ENCODE peak calls at places on chromosomes 5 and 9, in seven cellular contexts. One of them, this sample, is unnamed.
A peak's percentile ranks its signal among the peaks of the same experiment; 100 is the strongest.

GRCh38 chr9:103242025-103242424 is 246.9 kb downstream of the CYLC2 start:
- DNase-seq in GM23248: no peak
- DNase-seq in tibial artery: no peak
- DNase-seq in CD8-positive, alpha-beta memory T cell: no peak
- DNase-seq in gastrocnemius medialis: no peak
- DNase-seq in adrenal gland: no peak
- DNase-seq in OCI-LY7: no peak
- DNase-seq in this sample: peak; percentile 80

GRCh38 chr5:167982-168660 is 23.2 kb upstream of the LRRC14B start:
- DNase-seq in GM23248: peak; percentile 97
- DNase-seq in tibial artery: no peak
- DNase-seq in CD8-positive, alpha-beta memory T cell: no peak
- DNase-seq in gastrocnemius medialis: no peak
- DNase-seq in adrenal gland: peak; percentile 5
- DNase-seq in OCI-LY7: no peak
- DNase-seq in this sample: no peak

GRCh38 chr5:113199122-113199905 is 222.7 kb downstream of the DCP2 start:
- DNase-seq in GM23248: peak; percentile 69
- DNase-seq in tibial artery: no peak
- DNase-seq in CD8-positive, alpha-beta memory T cell: no peak
- DNase-seq in gastrocnemius medialis: no peak
- DNase-seq in adrenal gland: peak; percentile 25
- DNase-seq in OCI-LY7: no peak
- DNase-seq in this sample: peak; percentile 91

GRCh38 chr9:93958875-93959682 is 3.9 kb upstream of the BARX1 start:
- DNase-seq in GM23248: peak; percentile 63
- DNase-seq in tibial artery: no peak
- DNase-seq in CD8-positive, alpha-beta memory T cell: no peak
- DNase-seq in gastrocnemius medialis: no peak
- DNase-seq in adrenal gland: no peak
- DNase-seq in OCI-LY7: no peak
- DNase-seq in this sample: no peak

GRCh38 chr5:127930311-127930710 is 153.3 kb upstream of the SLC12A2 start:
- DNase-seq in GM23248: peak; percentile 58
- DNase-seq in tibial artery: no peak
- DNase-seq in CD8-positive, alpha-beta memory T cell: no peak
- DNase-seq in gastrocnemius medialis: no peak
- DNase-seq in adrenal gland: no peak
- DNase-seq in OCI-LY7: no peak
- DNase-seq in this sample: no peak

GRCh38 chr5:25006734-25007133 is 362.0 kb upstream of the CDH10 start:
- DNase-seq in GM23248: peak; percentile 82
- DNase-seq in tibial artery: no peak
- DNase-seq in CD8-positive, alpha-beta memory T cell: no peak
- DNase-seq in gastrocnemius medialis: no peak
- DNase-seq in adrenal gland: no peak
- DNase-seq in OCI-LY7: no peak
- DNase-seq in this sample: no peak

GRCh38 chr9:77977210-77977611 is 54.4 kb downstream of the GNAQ start:
- DNase-seq in GM23248: peak; percentile 79
- DNase-seq in tibial artery: peak; percentile 74
- DNase-seq in CD8-positive, alpha-beta memory T cell: peak; percentile 59
- DNase-seq in gastrocnemius medialis: peak; percentile 5
- DNase-seq in adrenal gland: peak; percentile 63
- DNase-seq in OCI-LY7: peak; percentile 34
- DNase-seq in this sample: peak; percentile 15

GRCh38 chr9:74887041-74887980 is at the start of gene TRPM6:
- DNase-seq in GM23248: peak; percentile 79
- DNase-seq in tibial artery: peak; percentile 78
- DNase-seq in CD8-positive, alpha-beta memory T cell: no peak
- DNase-seq in gastrocnemius medialis: peak; percentile 48
- DNase-seq in adrenal gland: peak; percentile 76
- DNase-seq in OCI-LY7: no peak
- DNase-seq in this sample: peak; percentile 77

GRCh38 chr5:177349762-177350161 is 1.7 kb downstream of the LMAN2 start:
- DNase-seq in GM23248: no peak
- DNase-seq in tibial artery: no peak
- DNase-seq in CD8-positive, alpha-beta memory T cell: peak; percentile 35
- DNase-seq in gastrocnemius medialis: no peak
- DNase-seq in adrenal gland: no peak
- DNase-seq in OCI-LY7: no peak
- DNase-seq in this sample: no peak

GRCh38 chr5:102540251-102540812 is 41.5 kb upstream of the SLCO6A1 start:
- DNase-seq in GM23248: no peak
- DNase-seq in tibial artery: no peak
- DNase-seq in CD8-positive, alpha-beta memory T cell: no peak
- DNase-seq in gastrocnemius medialis: no peak
- DNase-seq in adrenal gland: no peak
- DNase-seq in OCI-LY7: no peak
- DNase-seq in this sample: no peak

GRCh38 chr9:93256878-93257807 is 73.2 kb downstream of the WNK2 start:
- DNase-seq in GM23248: no peak
- DNase-seq in tibial artery: peak; percentile 9
- DNase-seq in CD8-positive, alpha-beta memory T cell: no peak
- DNase-seq in gastrocnemius medialis: no peak
- DNase-seq in adrenal gland: no peak
- DNase-seq in OCI-LY7: no peak
- DNase-seq in this sample: peak; percentile 1

GRCh38 chr9:99828417-99829176 is 6.9 kb downstream of the NR4A3 start:
- DNase-seq in GM23248: peak; percentile 9
- DNase-seq in tibial artery: no peak
- DNase-seq in CD8-positive, alpha-beta memory T cell: no peak
- DNase-seq in gastrocnemius medialis: no peak
- DNase-seq in adrenal gland: no peak
- DNase-seq in OCI-LY7: no peak
- DNase-seq in this sample: no peak

GRCh38 chr9:99825158-99826046 is 3.7 kb downstream of the NR4A3 start:
- DNase-seq in GM23248: no peak
- DNase-seq in tibial artery: no peak
- DNase-seq in CD8-positive, alpha-beta memory T cell: no peak
- DNase-seq in gastrocnemius medialis: no peak
- DNase-seq in adrenal gland: no peak
- DNase-seq in OCI-LY7: no peak
- DNase-seq in this sample: no peak

GRCh38 chr9:99826579-99826978 is 4.9 kb downstream of the NR4A3 start:
- DNase-seq in GM23248: peak; percentile 25
- DNase-seq in tibial artery: no peak
- DNase-seq in CD8-positive, alpha-beta memory T cell: no peak
- DNase-seq in gastrocnemius medialis: no peak
- DNase-seq in adrenal gland: no peak
- DNase-seq in OCI-LY7: no peak
- DNase-seq in this sample: no peak

GRCh38 chr9:99827244-99827643 is 5.6 kb downstream of the NR4A3 start:
- DNase-seq in GM23248: no peak
- DNase-seq in tibial artery: no peak
- DNase-seq in CD8-positive, alpha-beta memory T cell: no peak
- DNase-seq in gastrocnemius medialis: no peak
- DNase-seq in adrenal gland: no peak
- DNase-seq in OCI-LY7: no peak
- DNase-seq in this sample: no peak

DNA sequence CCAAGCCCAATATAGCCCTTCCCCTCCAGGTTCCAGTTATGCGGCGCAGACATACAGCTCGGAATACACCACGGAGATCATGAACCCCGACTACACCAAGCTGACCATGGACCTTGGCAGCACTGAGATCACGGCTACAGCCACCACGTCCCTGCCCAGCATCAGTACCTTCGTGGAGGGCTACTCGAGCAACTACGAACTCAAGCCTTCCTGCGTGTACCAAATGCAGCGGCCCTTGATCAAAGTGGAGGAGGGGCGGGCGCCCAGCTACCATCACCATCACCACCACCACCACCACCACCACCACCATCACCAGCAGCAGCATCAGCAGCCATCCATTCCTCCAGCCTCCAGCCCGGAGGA is 6.3 kb downstream of the NR4A3 start:
- DNase-seq in GM23248: no peak
- DNase-seq in tibial artery: no peak
- DNase-seq in CD8-positive, alpha-beta memory T cell: no peak
- DNase-seq in gastrocnemius medialis: no peak
- DNase-seq in adrenal gland: no peak
- DNase-seq in OCI-LY7: no peak
- DNase-seq in this sample: no peak
- H3K4me1 ChIP-seq in GM23248: no peaks in the 10 kb centered on the region
- H3K4me1 ChIP-seq in tibial artery: peaks cover 4% of the 10 kb centered on the region
- H3K4me1 ChIP-seq in CD8-positive, alpha-beta memory T cell: peaks cover 28% of the 10 kb centered on the region
- H3K4me1 ChIP-seq in gastrocnemius medialis: peaks cover 5% of the 10 kb centered on the region
- H3K4me1 ChIP-seq in adrenal gland: peaks cover 10% of the 10 kb centered on the region
- H3K4me1 ChIP-seq in OCI-LY7: peaks cover 30% of the 10 kb centered on the region
- H3K4me1 ChIP-seq in this sample: no peaks in the 10 kb centered on the region

GRCh38 chr5:14672082-14672481 is 7.6 kb downstream of the OTULIN start:
- DNase-seq in GM23248: no peak
- DNase-seq in tibial artery: no peak
- DNase-seq in CD8-positive, alpha-beta memory T cell: no peak
- DNase-seq in gastrocnemius medialis: no peak
- DNase-seq in adrenal gland: no peak
- DNase-seq in OCI-LY7: no peak
- DNase-seq in this sample: no peak

GRCh38 chr5:14669975-14670374 is 5.5 kb downstream of the OTULIN start:
- DNase-seq in GM23248: peak; percentile 59
- DNase-seq in tibial artery: no peak
- DNase-seq in CD8-positive, alpha-beta memory T cell: no peak
- DNase-seq in gastrocnemius medialis: no peak
- DNase-seq in adrenal gland: no peak
- DNase-seq in OCI-LY7: no peak
- DNase-seq in this sample: no peak

GRCh38 chr5:14672508-14673394 is 8.2 kb downstream of the OTULIN start:
- DNase-seq in GM23248: peak; percentile 70
- DNase-seq in tibial artery: no peak
- DNase-seq in CD8-positive, alpha-beta memory T cell: no peak
- DNase-seq in gastrocnemius medialis: no peak
- DNase-seq in adrenal gland: peak; percentile 61
- DNase-seq in OCI-LY7: no peak
- DNase-seq in this sample: no peak

GRCh38 chr5:14669415-14669814 is 4.9 kb downstream of the OTULIN start:
- DNase-seq in GM23248: no peak
- DNase-seq in tibial artery: no peak
- DNase-seq in CD8-positive, alpha-beta memory T cell: no peak
- DNase-seq in gastrocnemius medialis: no peak
- DNase-seq in adrenal gland: no peak
- DNase-seq in OCI-LY7: no peak
- DNase-seq in this sample: no peak

GRCh38 chr5:14671414-14671813 is 6.9 kb downstream of the OTULIN start:
- DNase-seq in GM23248: no peak
- DNase-seq in tibial artery: no peak
- DNase-seq in CD8-positive, alpha-beta memory T cell: no peak
- DNase-seq in gastrocnemius medialis: no peak
- DNase-seq in adrenal gland: no peak
- DNase-seq in OCI-LY7: no peak
- DNase-seq in this sample: no peak
- H3K4me1 ChIP-seq in GM23248: peaks cover 21% of the 10 kb centered on the region
- H3K4me1 ChIP-seq in tibial artery: peaks cover 4% of the 10 kb centered on the region
- H3K4me1 ChIP-seq in CD8-positive, alpha-beta memory T cell: peaks cover 89% of the 10 kb centered on the region
- H3K4me1 ChIP-seq in gastrocnemius medialis: peaks cover 19% of the 10 kb centered on the region
- H3K4me1 ChIP-seq in adrenal gland: peaks cover 57% of the 10 kb centered on the region
- H3K4me1 ChIP-seq in OCI-LY7: peaks cover 100% of the 10 kb centered on the region
- H3K4me1 ChIP-seq in this sample: no peaks in the 10 kb centered on the region

GRCh38 chr5:145942749-145943148 is 6.4 kb downstream of the SH3RF2 start:
- DNase-seq in GM23248: no peak
- DNase-seq in tibial artery: no peak
- DNase-seq in CD8-positive, alpha-beta memory T cell: no peak
- DNase-seq in gastrocnemius medialis: no peak
- DNase-seq in adrenal gland: no peak
- DNase-seq in OCI-LY7: no peak
- DNase-seq in this sample: no peak

GRCh38 chr5:145939532-145940065 is 3.2 kb downstream of the SH3RF2 start:
- DNase-seq in GM23248: no peak
- DNase-seq in tibial artery: no peak
- DNase-seq in CD8-positive, alpha-beta memory T cell: no peak
- DNase-seq in gastrocnemius medialis: no peak
- DNase-seq in adrenal gland: no peak
- DNase-seq in OCI-LY7: no peak
- DNase-seq in this sample: no peak

GRCh38 chr5:145941677-145942130 is 5.3 kb downstream of the SH3RF2 start:
- DNase-seq in GM23248: peak; percentile 61
- DNase-seq in tibial artery: no peak
- DNase-seq in CD8-positive, alpha-beta memory T cell: no peak
- DNase-seq in gastrocnemius medialis: no peak
- DNase-seq in adrenal gland: no peak
- DNase-seq in OCI-LY7: no peak
- DNase-seq in this sample: no peak

GRCh38 chr5:145942202-145942601 is 5.8 kb downstream of the SH3RF2 start:
- DNase-seq in GM23248: no peak
- DNase-seq in tibial artery: no peak
- DNase-seq in CD8-positive, alpha-beta memory T cell: no peak
- DNase-seq in gastrocnemius medialis: no peak
- DNase-seq in adrenal gland: no peak
- DNase-seq in OCI-LY7: no peak
- DNase-seq in this sample: no peak

GRCh38 chr5:145941096-145941676 is 4.8 kb downstream of the SH3RF2 start:
- DNase-seq in GM23248: peak; percentile 20
- DNase-seq in tibial artery: no peak
- DNase-seq in CD8-positive, alpha-beta memory T cell: no peak
- DNase-seq in gastrocnemius medialis: no peak
- DNase-seq in adrenal gland: no peak
- DNase-seq in OCI-LY7: no peak
- DNase-seq in this sample: no peak
- H3K4me1 ChIP-seq in GM23248: peaks cover 16% of the 10 kb centered on the region
- H3K4me1 ChIP-seq in tibial artery: peaks cover 20% of the 10 kb centered on the region
- H3K4me1 ChIP-seq in CD8-positive, alpha-beta memory T cell: no peaks in the 10 kb centered on the region
- H3K4me1 ChIP-seq in gastrocnemius medialis: peaks cover 37% of the 10 kb centered on the region
- H3K4me1 ChIP-seq in adrenal gland: peaks cover 7% of the 10 kb centered on the region
- H3K4me1 ChIP-seq in OCI-LY7: no peaks in the 10 kb centered on the region
- H3K4me1 ChIP-seq in this sample: no peaks in the 10 kb centered on the region

GRCh38 chr5:37737326-37738056 is 102.3 kb downstream of the GDNF start:
- DNase-seq in GM23248: no peak
- DNase-seq in tibial artery: no peak
- DNase-seq in CD8-positive, alpha-beta memory T cell: no peak
- DNase-seq in gastrocnemius medialis: no peak
- DNase-seq in adrenal gland: no peak
- DNase-seq in OCI-LY7: no peak
- DNase-seq in this sample: peak; percentile 71
- H3K4me1 ChIP-seq in GM23248: peaks cover 67% of the 10 kb centered on the region
- H3K4me1 ChIP-seq in tibial artery: peaks cover 22% of the 10 kb centered on the region
- H3K4me1 ChIP-seq in CD8-positive, alpha-beta memory T cell: peaks cover 4% of the 10 kb centered on the region
- H3K4me1 ChIP-seq in gastrocnemius medialis: peaks cover 40% of the 10 kb centered on the region
- H3K4me1 ChIP-seq in adrenal gland: peaks cover 39% of the 10 kb centered on the region
- H3K4me1 ChIP-seq in OCI-LY7: no peaks in the 10 kb centered on the region
- H3K4me1 ChIP-seq in this sample: peaks cover 53% of the 10 kb centered on the region

GRCh38 chr5:132467292-132467984 is 23.1 kb downstream of the IRF1 start:
- DNase-seq in GM23248: no peak
- DNase-seq in tibial artery: peak; percentile 19
- DNase-seq in CD8-positive, alpha-beta memory T cell: no peak
- DNase-seq in gastrocnemius medialis: no peak
- DNase-seq in adrenal gland: no peak
- DNase-seq in OCI-LY7: peak; percentile 74
- DNase-seq in this sample: no peak
- H3K4me1 ChIP-seq in GM23248: peaks cover 23% of the 10 kb centered on the region
- H3K4me1 ChIP-seq in tibial artery: no peaks in the 10 kb centered on the region
- H3K4me1 ChIP-seq in CD8-positive, alpha-beta memory T cell: peaks cover 97% of the 10 kb centered on the region
- H3K4me1 ChIP-seq in gastrocnemius medialis: peaks cover 11% of the 10 kb centered on the region
- H3K4me1 ChIP-seq in adrenal gland: peaks cover 44% of the 10 kb centered on the region
- H3K4me1 ChIP-seq in OCI-LY7: peaks cover 70% of the 10 kb centered on the region
- H3K4me1 ChIP-seq in this sample: peaks cover 76% of the 10 kb centered on the region